ENCODE peak calls at places on chromosome 6, in ten cellular contexts. One of them, this sample, is unnamed.
A peak's percentile ranks its signal among the peaks of the same experiment; 100 is the strongest.

GRCh38 chr6:43911625-43912577 is 141.9 kb downstream of the VEGFA start:
- DNase-seq in MM.1S: no peak
- DNase-seq in CD14-positive monocyte: no peak
- DNase-seq in stimulated activated CD4-positive, alpha-beta T cell treated with anti-CD3 and anti-CD28 coated beads, TNF-alpha, amount 100 ng/mL, for 48 hours: no peak
- DNase-seq in smooth muscle cell of the brain vasculature: no peak
- DNase-seq in T1000: no peak
- DNase-seq in ovary: no peak
- DNase-seq in stimulated activated CD8-positive, alpha-beta memory T cell treated with anti-CD3 and anti-CD28 coated beads, Interleukin-12 subunit alpha, Interleukin-12 subunit beta, amount 100 ng/mL, for 1 hour: no peak
- DNase-seq in T follicular helper cell: no peak
- DNase-seq in kidney tubule cell: no peak
- DNase-seq in this sample: no peak

GRCh38 chr6:114287461-114287860 is 55.4 kb downstream of the HS3ST5 start:
- DNase-seq in MM.1S: no peak
- DNase-seq in CD14-positive monocyte: no peak
- DNase-seq in stimulated activated CD4-positive, alpha-beta T cell treated with anti-CD3 and anti-CD28 coated beads, TNF-alpha, amount 100 ng/mL, for 48 hours: no peak
- DNase-seq in smooth muscle cell of the brain vasculature: no peak
- DNase-seq in T1000: no peak
- DNase-seq in ovary: no peak
- DNase-seq in stimulated activated CD8-positive, alpha-beta memory T cell treated with anti-CD3 and anti-CD28 coated beads, Interleukin-12 subunit alpha, Interleukin-12 subunit beta, amount 100 ng/mL, for 1 hour: no peak
- DNase-seq in T follicular helper cell: no peak
- DNase-seq in kidney tubule cell: no peak
- DNase-seq in this sample: no peak

GRCh38 chr6:152821525-152821924 is 70.9 kb downstream of the VIP start:
- DNase-seq in MM.1S: no peak
- DNase-seq in CD14-positive monocyte: no peak
- DNase-seq in stimulated activated CD4-positive, alpha-beta T cell treated with anti-CD3 and anti-CD28 coated beads, TNF-alpha, amount 100 ng/mL, for 48 hours: no peak
- DNase-seq in smooth muscle cell of the brain vasculature: no peak
- DNase-seq in T1000: no peak
- DNase-seq in ovary: no peak
- DNase-seq in stimulated activated CD8-positive, alpha-beta memory T cell treated with anti-CD3 and anti-CD28 coated beads, Interleukin-12 subunit alpha, Interleukin-12 subunit beta, amount 100 ng/mL, for 1 hour: no peak
- DNase-seq in T follicular helper cell: no peak
- DNase-seq in kidney tubule cell: no peak
- DNase-seq in this sample: no peak

GRCh38 chr6:98657764-98658163 is 176.6 kb upstream of the POU3F2 start:
- DNase-seq in MM.1S: peak; percentile 38
- DNase-seq in CD14-positive monocyte: no peak
- DNase-seq in stimulated activated CD4-positive, alpha-beta T cell treated with anti-CD3 and anti-CD28 coated beads, TNF-alpha, amount 100 ng/mL, for 48 hours: no peak
- DNase-seq in smooth muscle cell of the brain vasculature: peak; percentile 1
- DNase-seq in T1000: no peak
- DNase-seq in ovary: no peak
- DNase-seq in stimulated activated CD8-positive, alpha-beta memory T cell treated with anti-CD3 and anti-CD28 coated beads, Interleukin-12 subunit alpha, Interleukin-12 subunit beta, amount 100 ng/mL, for 1 hour: no peak
- DNase-seq in T follicular helper cell: no peak
- DNase-seq in kidney tubule cell: peak; percentile 27
- DNase-seq in this sample: no peak

GRCh38 chr6:34082816-34083215 is 63.1 kb downstream of the GRM4 start:
- DNase-seq in MM.1S: no peak
- DNase-seq in CD14-positive monocyte: no peak
- DNase-seq in stimulated activated CD4-positive, alpha-beta T cell treated with anti-CD3 and anti-CD28 coated beads, TNF-alpha, amount 100 ng/mL, for 48 hours: no peak
- DNase-seq in smooth muscle cell of the brain vasculature: no peak
- DNase-seq in T1000: no peak
- DNase-seq in ovary: no peak
- DNase-seq in stimulated activated CD8-positive, alpha-beta memory T cell treated with anti-CD3 and anti-CD28 coated beads, Interleukin-12 subunit alpha, Interleukin-12 subunit beta, amount 100 ng/mL, for 1 hour: no peak
- DNase-seq in T follicular helper cell: no peak
- DNase-seq in kidney tubule cell: no peak
- DNase-seq in this sample: no peak

GRCh38 chr6:155100591-155100990 is 105.5 kb downstream of the TIAM2 start:
- DNase-seq in MM.1S: no peak
- DNase-seq in CD14-positive monocyte: no peak
- DNase-seq in stimulated activated CD4-positive, alpha-beta T cell treated with anti-CD3 and anti-CD28 coated beads, TNF-alpha, amount 100 ng/mL, for 48 hours: no peak
- DNase-seq in smooth muscle cell of the brain vasculature: no peak
- DNase-seq in T1000: no peak
- DNase-seq in ovary: no peak
- DNase-seq in stimulated activated CD8-positive, alpha-beta memory T cell treated with anti-CD3 and anti-CD28 coated beads, Interleukin-12 subunit alpha, Interleukin-12 subunit beta, amount 100 ng/mL, for 1 hour: no peak
- DNase-seq in T follicular helper cell: no peak
- DNase-seq in kidney tubule cell: no peak
- DNase-seq in this sample: no peak

GRCh38 chr6:107075951-107076381 is 39.3 kb downstream of the BEND3 start:
- DNase-seq in MM.1S: no peak
- DNase-seq in CD14-positive monocyte: no peak
- DNase-seq in stimulated activated CD4-positive, alpha-beta T cell treated with anti-CD3 and anti-CD28 coated beads, TNF-alpha, amount 100 ng/mL, for 48 hours: no peak
- DNase-seq in smooth muscle cell of the brain vasculature: no peak
- DNase-seq in T1000: no peak
- DNase-seq in ovary: no peak
- DNase-seq in stimulated activated CD8-positive, alpha-beta memory T cell treated with anti-CD3 and anti-CD28 coated beads, Interleukin-12 subunit alpha, Interleukin-12 subunit beta, amount 100 ng/mL, for 1 hour: no peak
- DNase-seq in T follicular helper cell: no peak
- DNase-seq in kidney tubule cell: no peak
- DNase-seq in this sample: no peak

GRCh38 chr6:164331026-164331425 is 916.5 kb downstream of the QKI start:
- DNase-seq in MM.1S: no peak
- DNase-seq in CD14-positive monocyte: no peak
- DNase-seq in stimulated activated CD4-positive, alpha-beta T cell treated with anti-CD3 and anti-CD28 coated beads, TNF-alpha, amount 100 ng/mL, for 48 hours: no peak
- DNase-seq in smooth muscle cell of the brain vasculature: no peak
- DNase-seq in T1000: no peak
- DNase-seq in ovary: no peak
- DNase-seq in stimulated activated CD8-positive, alpha-beta memory T cell treated with anti-CD3 and anti-CD28 coated beads, Interleukin-12 subunit alpha, Interleukin-12 subunit beta, amount 100 ng/mL, for 1 hour: no peak
- DNase-seq in T follicular helper cell: no peak
- DNase-seq in kidney tubule cell: no peak
- DNase-seq in this sample: no peak

GRCh38 chr6:43584892-43585570 is 9.0 kb downstream of the POLH start:
- DNase-seq in MM.1S: no peak
- DNase-seq in CD14-positive monocyte: no peak
- DNase-seq in stimulated activated CD4-positive, alpha-beta T cell treated with anti-CD3 and anti-CD28 coated beads, TNF-alpha, amount 100 ng/mL, for 48 hours: no peak
- DNase-seq in smooth muscle cell of the brain vasculature: no peak
- DNase-seq in T1000: no peak
- DNase-seq in ovary: no peak
- DNase-seq in stimulated activated CD8-positive, alpha-beta memory T cell treated with anti-CD3 and anti-CD28 coated beads, Interleukin-12 subunit alpha, Interleukin-12 subunit beta, amount 100 ng/mL, for 1 hour: no peak
- DNase-seq in T follicular helper cell: no peak
- DNase-seq in kidney tubule cell: no peak
- DNase-seq in this sample: no peak

GRCh38 chr6:44115866-44116265 is 11.4 kb downstream of the MRPL14 start:
- DNase-seq in MM.1S: peak; percentile 88
- DNase-seq in CD14-positive monocyte: no peak
- DNase-seq in stimulated activated CD4-positive, alpha-beta T cell treated with anti-CD3 and anti-CD28 coated beads, TNF-alpha, amount 100 ng/mL, for 48 hours: no peak
- DNase-seq in smooth muscle cell of the brain vasculature: no peak
- DNase-seq in T1000: no peak
- DNase-seq in ovary: no peak
- DNase-seq in stimulated activated CD8-positive, alpha-beta memory T cell treated with anti-CD3 and anti-CD28 coated beads, Interleukin-12 subunit alpha, Interleukin-12 subunit beta, amount 100 ng/mL, for 1 hour: no peak
- DNase-seq in T follicular helper cell: no peak
- DNase-seq in kidney tubule cell: peak; percentile 95
- DNase-seq in this sample: no peak

GRCh38 chr6:47134476-47135189 is 92.5 kb upstream of the ADGRF1 start:
- DNase-seq in MM.1S: no peak
- DNase-seq in CD14-positive monocyte: no peak
- DNase-seq in stimulated activated CD4-positive, alpha-beta T cell treated with anti-CD3 and anti-CD28 coated beads, TNF-alpha, amount 100 ng/mL, for 48 hours: no peak
- DNase-seq in smooth muscle cell of the brain vasculature: peak; percentile 92
- DNase-seq in T1000: no peak
- DNase-seq in ovary: no peak
- DNase-seq in stimulated activated CD8-positive, alpha-beta memory T cell treated with anti-CD3 and anti-CD28 coated beads, Interleukin-12 subunit alpha, Interleukin-12 subunit beta, amount 100 ng/mL, for 1 hour: no peak
- DNase-seq in T follicular helper cell: no peak
- DNase-seq in kidney tubule cell: peak; percentile 92
- DNase-seq in this sample: no peak

GRCh38 chr6:22149081-22149480 is 147.8 kb downstream of the PRL start:
- DNase-seq in MM.1S: no peak
- DNase-seq in CD14-positive monocyte: no peak
- DNase-seq in stimulated activated CD4-positive, alpha-beta T cell treated with anti-CD3 and anti-CD28 coated beads, TNF-alpha, amount 100 ng/mL, for 48 hours: no peak
- DNase-seq in smooth muscle cell of the brain vasculature: no peak
- DNase-seq in T1000: no peak
- DNase-seq in ovary: no peak
- DNase-seq in stimulated activated CD8-positive, alpha-beta memory T cell treated with anti-CD3 and anti-CD28 coated beads, Interleukin-12 subunit alpha, Interleukin-12 subunit beta, amount 100 ng/mL, for 1 hour: no peak
- DNase-seq in T follicular helper cell: no peak
- DNase-seq in kidney tubule cell: no peak
- DNase-seq in this sample: no peak

GRCh38 chr6:130148181-130148580 is 74.6 kb downstream of the SAMD3 start:
- DNase-seq in MM.1S: no peak
- DNase-seq in CD14-positive monocyte: no peak
- DNase-seq in stimulated activated CD4-positive, alpha-beta T cell treated with anti-CD3 and anti-CD28 coated beads, TNF-alpha, amount 100 ng/mL, for 48 hours: no peak
- DNase-seq in smooth muscle cell of the brain vasculature: no peak
- DNase-seq in T1000: no peak
- DNase-seq in ovary: no peak
- DNase-seq in stimulated activated CD8-positive, alpha-beta memory T cell treated with anti-CD3 and anti-CD28 coated beads, Interleukin-12 subunit alpha, Interleukin-12 subunit beta, amount 100 ng/mL, for 1 hour: no peak
- DNase-seq in T follicular helper cell: no peak
- DNase-seq in kidney tubule cell: no peak
- DNase-seq in this sample: no peak

GRCh38 chr6:37130704-37131103 is 39.2 kb upstream of the PIM1 start:
- DNase-seq in MM.1S: no peak
- DNase-seq in CD14-positive monocyte: peak; percentile 87
- DNase-seq in stimulated activated CD4-positive, alpha-beta T cell treated with anti-CD3 and anti-CD28 coated beads, TNF-alpha, amount 100 ng/mL, for 48 hours: no peak
- DNase-seq in smooth muscle cell of the brain vasculature: no peak
- DNase-seq in T1000: no peak
- DNase-seq in ovary: no peak
- DNase-seq in stimulated activated CD8-positive, alpha-beta memory T cell treated with anti-CD3 and anti-CD28 coated beads, Interleukin-12 subunit alpha, Interleukin-12 subunit beta, amount 100 ng/mL, for 1 hour: no peak
- DNase-seq in T follicular helper cell: no peak
- DNase-seq in kidney tubule cell: peak; percentile 78
- DNase-seq in this sample: no peak

GRCh38 chr6:146985111-146985510 is 219.1 kb upstream of the STXBP5 start:
- DNase-seq in MM.1S: no peak
- DNase-seq in CD14-positive monocyte: no peak
- DNase-seq in stimulated activated CD4-positive, alpha-beta T cell treated with anti-CD3 and anti-CD28 coated beads, TNF-alpha, amount 100 ng/mL, for 48 hours: no peak
- DNase-seq in smooth muscle cell of the brain vasculature: no peak
- DNase-seq in T1000: no peak
- DNase-seq in ovary: no peak
- DNase-seq in stimulated activated CD8-positive, alpha-beta memory T cell treated with anti-CD3 and anti-CD28 coated beads, Interleukin-12 subunit alpha, Interleukin-12 subunit beta, amount 100 ng/mL, for 1 hour: no peak
- DNase-seq in T follicular helper cell: no peak
- DNase-seq in kidney tubule cell: no peak
- DNase-seq in this sample: no peak

GRCh38 chr6:1614767-1615650 is 5.3 kb downstream of the FOXC1 start:
- DNase-seq in MM.1S: no peak
- DNase-seq in CD14-positive monocyte: peak; percentile 70
- DNase-seq in stimulated activated CD4-positive, alpha-beta T cell treated with anti-CD3 and anti-CD28 coated beads, TNF-alpha, amount 100 ng/mL, for 48 hours: no peak
- DNase-seq in smooth muscle cell of the brain vasculature: no peak
- DNase-seq in T1000: no peak
- DNase-seq in ovary: no peak
- DNase-seq in stimulated activated CD8-positive, alpha-beta memory T cell treated with anti-CD3 and anti-CD28 coated beads, Interleukin-12 subunit alpha, Interleukin-12 subunit beta, amount 100 ng/mL, for 1 hour: no peak
- DNase-seq in T follicular helper cell: no peak
- DNase-seq in kidney tubule cell: peak; percentile 53
- DNase-seq in this sample: no peak

GRCh38 chr6:137297887-137298286 is 78.7 kb upstream of the IFNGR1 start:
- DNase-seq in MM.1S: no peak
- DNase-seq in CD14-positive monocyte: peak; percentile 65
- DNase-seq in stimulated activated CD4-positive, alpha-beta T cell treated with anti-CD3 and anti-CD28 coated beads, TNF-alpha, amount 100 ng/mL, for 48 hours: no peak
- DNase-seq in smooth muscle cell of the brain vasculature: peak; percentile 80
- DNase-seq in T1000: no peak
- DNase-seq in ovary: no peak
- DNase-seq in stimulated activated CD8-positive, alpha-beta memory T cell treated with anti-CD3 and anti-CD28 coated beads, Interleukin-12 subunit alpha, Interleukin-12 subunit beta, amount 100 ng/mL, for 1 hour: no peak
- DNase-seq in T follicular helper cell: no peak
- DNase-seq in kidney tubule cell: peak; percentile 14
- DNase-seq in this sample: no peak

GRCh38 chr6:13377054-13377758 is 48.9 kb upstream of the TBC1D7 start:
- DNase-seq in MM.1S: no peak
- DNase-seq in CD14-positive monocyte: no peak
- DNase-seq in stimulated activated CD4-positive, alpha-beta T cell treated with anti-CD3 and anti-CD28 coated beads, TNF-alpha, amount 100 ng/mL, for 48 hours: no peak
- DNase-seq in smooth muscle cell of the brain vasculature: no peak
- DNase-seq in T1000: no peak
- DNase-seq in ovary: no peak
- DNase-seq in stimulated activated CD8-positive, alpha-beta memory T cell treated with anti-CD3 and anti-CD28 coated beads, Interleukin-12 subunit alpha, Interleukin-12 subunit beta, amount 100 ng/mL, for 1 hour: no peak
- DNase-seq in T follicular helper cell: no peak
- DNase-seq in kidney tubule cell: no peak
- DNase-seq in this sample: no peak

GRCh38 chr6:149884215-149884614 is 13.7 kb downstream of the RAET1E start:
- DNase-seq in MM.1S: no peak
- DNase-seq in CD14-positive monocyte: no peak
- DNase-seq in stimulated activated CD4-positive, alpha-beta T cell treated with anti-CD3 and anti-CD28 coated beads, TNF-alpha, amount 100 ng/mL, for 48 hours: no peak
- DNase-seq in smooth muscle cell of the brain vasculature: no peak
- DNase-seq in T1000: no peak
- DNase-seq in ovary: peak; percentile 62
- DNase-seq in stimulated activated CD8-positive, alpha-beta memory T cell treated with anti-CD3 and anti-CD28 coated beads, Interleukin-12 subunit alpha, Interleukin-12 subunit beta, amount 100 ng/mL, for 1 hour: no peak
- DNase-seq in T follicular helper cell: no peak
- DNase-seq in kidney tubule cell: no peak
- DNase-seq in this sample: no peak

GRCh38 chr6:144406796-144407195 is 121.7 kb downstream of the UTRN start:
- DNase-seq in MM.1S: no peak
- DNase-seq in CD14-positive monocyte: no peak
- DNase-seq in stimulated activated CD4-positive, alpha-beta T cell treated with anti-CD3 and anti-CD28 coated beads, TNF-alpha, amount 100 ng/mL, for 48 hours: no peak
- DNase-seq in smooth muscle cell of the brain vasculature: no peak
- DNase-seq in T1000: no peak
- DNase-seq in ovary: no peak
- DNase-seq in stimulated activated CD8-positive, alpha-beta memory T cell treated with anti-CD3 and anti-CD28 coated beads, Interleukin-12 subunit alpha, Interleukin-12 subunit beta, amount 100 ng/mL, for 1 hour: no peak
- DNase-seq in T follicular helper cell: no peak
- DNase-seq in kidney tubule cell: no peak
- DNase-seq in this sample: peak; percentile 29

GRCh38 chr6:43456737-43457126 is 1.4 kb upstream of the DLK2 start:
- DNase-seq in MM.1S: no peak
- DNase-seq in CD14-positive monocyte: no peak
- DNase-seq in stimulated activated CD4-positive, alpha-beta T cell treated with anti-CD3 and anti-CD28 coated beads, TNF-alpha, amount 100 ng/mL, for 48 hours: no peak
- DNase-seq in smooth muscle cell of the brain vasculature: no peak
- DNase-seq in T1000: no peak
- DNase-seq in ovary: no peak
- DNase-seq in stimulated activated CD8-positive, alpha-beta memory T cell treated with anti-CD3 and anti-CD28 coated beads, Interleukin-12 subunit alpha, Interleukin-12 subunit beta, amount 100 ng/mL, for 1 hour: no peak
- DNase-seq in T follicular helper cell: no peak
- DNase-seq in kidney tubule cell: no peak
- DNase-seq in this sample: no peak

GRCh38 chr6:80348263-80348662 is 241.8 kb downstream of the BCKDHB start:
- DNase-seq in MM.1S: no peak
- DNase-seq in CD14-positive monocyte: no peak
- DNase-seq in stimulated activated CD4-positive, alpha-beta T cell treated with anti-CD3 and anti-CD28 coated beads, TNF-alpha, amount 100 ng/mL, for 48 hours: no peak
- DNase-seq in smooth muscle cell of the brain vasculature: peak; percentile 78
- DNase-seq in T1000: no peak
- DNase-seq in ovary: no peak
- DNase-seq in stimulated activated CD8-positive, alpha-beta memory T cell treated with anti-CD3 and anti-CD28 coated beads, Interleukin-12 subunit alpha, Interleukin-12 subunit beta, amount 100 ng/mL, for 1 hour: no peak
- DNase-seq in T follicular helper cell: no peak
- DNase-seq in kidney tubule cell: peak; percentile 18
- DNase-seq in this sample: no peak

GRCh38 chr6:28005124-28005662 is 48.2 kb downstream of the OR2B6 start:
- DNase-seq in MM.1S: no peak
- DNase-seq in CD14-positive monocyte: no peak
- DNase-seq in stimulated activated CD4-positive, alpha-beta T cell treated with anti-CD3 and anti-CD28 coated beads, TNF-alpha, amount 100 ng/mL, for 48 hours: no peak
- DNase-seq in smooth muscle cell of the brain vasculature: no peak
- DNase-seq in T1000: no peak
- DNase-seq in ovary: no peak
- DNase-seq in stimulated activated CD8-positive, alpha-beta memory T cell treated with anti-CD3 and anti-CD28 coated beads, Interleukin-12 subunit alpha, Interleukin-12 subunit beta, amount 100 ng/mL, for 1 hour: no peak
- DNase-seq in T follicular helper cell: no peak
- DNase-seq in kidney tubule cell: no peak
- DNase-seq in this sample: no peak

GRCh38 chr6:156662025-156662445 is 115.1 kb upstream of the ARID1B start:
- DNase-seq in MM.1S: no peak
- DNase-seq in CD14-positive monocyte: no peak
- DNase-seq in stimulated activated CD4-positive, alpha-beta T cell treated with anti-CD3 and anti-CD28 coated beads, TNF-alpha, amount 100 ng/mL, for 48 hours: no peak
- DNase-seq in smooth muscle cell of the brain vasculature: peak; percentile 45
- DNase-seq in T1000: no peak
- DNase-seq in ovary: no peak
- DNase-seq in stimulated activated CD8-positive, alpha-beta memory T cell treated with anti-CD3 and anti-CD28 coated beads, Interleukin-12 subunit alpha, Interleukin-12 subunit beta, amount 100 ng/mL, for 1 hour: peak; percentile 40
- DNase-seq in T follicular helper cell: no peak
- DNase-seq in kidney tubule cell: peak; percentile 47
- DNase-seq in this sample: no peak

GRCh38 chr6:11392778-11393507 is 144.6 kb upstream of the TMEM170B start:
- DNase-seq in MM.1S: no peak
- DNase-seq in CD14-positive monocyte: no peak
- DNase-seq in stimulated activated CD4-positive, alpha-beta T cell treated with anti-CD3 and anti-CD28 coated beads, TNF-alpha, amount 100 ng/mL, for 48 hours: no peak
- DNase-seq in smooth muscle cell of the brain vasculature: no peak
- DNase-seq in T1000: no peak
- DNase-seq in ovary: peak; percentile 20
- DNase-seq in stimulated activated CD8-positive, alpha-beta memory T cell treated with anti-CD3 and anti-CD28 coated beads, Interleukin-12 subunit alpha, Interleukin-12 subunit beta, amount 100 ng/mL, for 1 hour: no peak
- DNase-seq in T follicular helper cell: no peak
- DNase-seq in kidney tubule cell: peak; percentile 62
- DNase-seq in this sample: peak; percentile 73

GRCh38 chr6:169175360-169175887 is 78.2 kb downstream of the THBS2 start:
- DNase-seq in MM.1S: no peak
- DNase-seq in CD14-positive monocyte: no peak
- DNase-seq in stimulated activated CD4-positive, alpha-beta T cell treated with anti-CD3 and anti-CD28 coated beads, TNF-alpha, amount 100 ng/mL, for 48 hours: no peak
- DNase-seq in smooth muscle cell of the brain vasculature: no peak
- DNase-seq in T1000: no peak
- DNase-seq in ovary: no peak
- DNase-seq in stimulated activated CD8-positive, alpha-beta memory T cell treated with anti-CD3 and anti-CD28 coated beads, Interleukin-12 subunit alpha, Interleukin-12 subunit beta, amount 100 ng/mL, for 1 hour: no peak
- DNase-seq in T follicular helper cell: no peak
- DNase-seq in kidney tubule cell: no peak
- DNase-seq in this sample: no peak

GRCh38 chr6:52499681-52500239 is 77.1 kb downstream of the TRAM2 start:
- DNase-seq in MM.1S: no peak
- DNase-seq in CD14-positive monocyte: no peak
- DNase-seq in stimulated activated CD4-positive, alpha-beta T cell treated with anti-CD3 and anti-CD28 coated beads, TNF-alpha, amount 100 ng/mL, for 48 hours: no peak
- DNase-seq in smooth muscle cell of the brain vasculature: no peak
- DNase-seq in T1000: no peak
- DNase-seq in ovary: no peak
- DNase-seq in stimulated activated CD8-positive, alpha-beta memory T cell treated with anti-CD3 and anti-CD28 coated beads, Interleukin-12 subunit alpha, Interleukin-12 subunit beta, amount 100 ng/mL, for 1 hour: no peak
- DNase-seq in T follicular helper cell: no peak
- DNase-seq in kidney tubule cell: no peak
- DNase-seq in this sample: no peak

GRCh38 chr6:166176106-166176505 is 8.5 kb upstream of the TBXT start:
- DNase-seq in MM.1S: no peak
- DNase-seq in CD14-positive monocyte: no peak
- DNase-seq in stimulated activated CD4-positive, alpha-beta T cell treated with anti-CD3 and anti-CD28 coated beads, TNF-alpha, amount 100 ng/mL, for 48 hours: no peak
- DNase-seq in smooth muscle cell of the brain vasculature: no peak
- DNase-seq in T1000: no peak
- DNase-seq in ovary: no peak
- DNase-seq in stimulated activated CD8-positive, alpha-beta memory T cell treated with anti-CD3 and anti-CD28 coated beads, Interleukin-12 subunit alpha, Interleukin-12 subunit beta, amount 100 ng/mL, for 1 hour: no peak
- DNase-seq in T follicular helper cell: no peak
- DNase-seq in kidney tubule cell: no peak
- DNase-seq in this sample: no peak

This sample was measured in CMK.